ENCODE peak calls at places on chromosomes 7 and 10, in seven cellular contexts. S is sigmoid colon, C is transverse colon, V is adrenal gland, J is A549, I is uterus, Q is HCT116. G is an unnamed sample.
A peak's percentile ranks its signal among the peaks of the same experiment; 100 is the strongest.

GRCh38 chr10:79093658-79094411 is 25.1 kb downstream of the ZMIZ1 start:
- DNase-seq in S (peak; percentile 86), C (peak; percentile 89), V (peak; percentile 88), J (peak; percentile 79), I (peak; percentile 67), Q (no peak), G (peak; percentile 89)

GRCh38 chr7:27575647-27576046 is 87.0 kb downstream of the HIBADH start:
- DNase-seq in S (no peak), C (no peak), V (no peak), J (no peak), I (no peak), Q (no peak), G (no peak)

GRCh38 chr7:101936612-101937231 is 119.3 kb downstream of the CUX1 start:
- DNase-seq in S (peak; percentile 87), C (peak; percentile 71), V (peak; percentile 46), J (no peak), I (peak; percentile 69), Q (no peak), G (no peak)

GRCh38 chr7:153381275-153382119 is 621.9 kb downstream of the ACTR3B start:
- DNase-seq in S (peak; percentile 77), C (peak; percentile 21), V (peak; percentile 16), J (peak; percentile 38), I (peak; percentile 56), Q (no peak), G (no peak)

GRCh38 chr10:17348111-17349008 is 106.0 kb downstream of the ST8SIA6 start:
- DNase-seq in S (peak; percentile 70), C (peak; percentile 23), V (peak; percentile 29), J (peak; percentile 13), I (peak; percentile 64), Q (peak; percentile 83), G (peak; percentile 32)

GRCh38 chr10:80497187-80498038 is 40.3 kb upstream of the SH2D4B start:
- DNase-seq in S (peak; percentile 82), C (peak; percentile 28), V (peak; percentile 40), J (no peak), I (peak; percentile 69), Q (no peak), G (no peak)

GRCh38 chr10:120423350-120424197 is 33.5 kb upstream of the PLPP4 start:
- DNase-seq in S (no peak), C (peak; percentile 38), V (peak; percentile 46), J (peak; percentile 36), I (no peak), Q (peak; percentile 42), G (no peak)

GRCh38 chr7:44079221-44080021 is 2.9 kb downstream of the POLM start:
- DNase-seq in S (no peak), C (no peak), V (no peak), J (no peak), I (no peak), Q (no peak), G (no peak)

GRCh38 chr10:71213127-71213616 is 802 bp downstream of the UNC5B start:
- DNase-seq in S (peak; percentile 84), C (peak; percentile 75), V (peak; percentile 47), J (peak; percentile 75), I (peak; percentile 73), Q (peak; percentile 36), G (peak; percentile 73)

GRCh38 chr7:92633211-92633906 is 43.2 kb upstream of the FAM133B start:
- DNase-seq in S (no peak), C (no peak), V (peak; percentile 62), J (peak; percentile 79), I (peak; percentile 25), Q (peak; percentile 66), G (no peak)

GRCh38 chr7:47653550-47654351 is 71.8 kb upstream of the TNS3 start:
- DNase-seq in S (no peak), C (no peak), V (peak; percentile 61), J (peak; percentile 67), I (no peak), Q (no peak), G (no peak)

GRCh38 chr10:74391786-74392185 is 240.8 kb downstream of the ADK start:
- DNase-seq in S (no peak), C (no peak), V (no peak), J (no peak), I (no peak), Q (no peak), G (no peak)

GRCh38 chr10:95837783-95838182 is 70.0 kb upstream of the CC2D2B start:
- DNase-seq in S (no peak), C (no peak), V (peak; percentile 33), J (no peak), I (no peak), Q (no peak), G (no peak)

GRCh38 chr10:95841711-95842498 is 65.9 kb upstream of the CC2D2B start:
- DNase-seq in S (no peak), C (peak; percentile 44), V (peak; percentile 70), J (peak; percentile 56), I (peak; percentile 55), Q (peak; percentile 50), G (no peak)

GRCh38 chr10:95837368-95837776 is 70.4 kb upstream of the CC2D2B start:
- DNase-seq in S (no peak), C (no peak), V (no peak), J (no peak), I (no peak), Q (no peak), G (no peak)

GRCh38 chr10:95840681-95841080 is 67.1 kb upstream of the CC2D2B start:
- DNase-seq in S (no peak), C (no peak), V (no peak), J (no peak), I (no peak), Q (no peak), G (no peak)

GRCh38 chr10:95840121-95840520 is 67.7 kb upstream of the CC2D2B start:
- DNase-seq in S (no peak), C (no peak), V (no peak), J (no peak), I (no peak), Q (no peak), G (no peak)
- H3K27ac ChIP-seq in S (no peak overlapping the region), C (peak overlapping the region; percentile 30), V (no peak overlapping the region), J (no peak overlapping the region), I (peak overlapping the region; percentile 50), Q (no peak overlapping the region), G (no peak overlapping the region)

GRCh38 chr10:102113261-102113955 is 6.8 kb downstream of the LDB1 start:
- DNase-seq in S (no peak), C (no peak), V (no peak), J (no peak), I (no peak), Q (no peak), G (no peak)

GRCh38 chr10:102113956-102114857 is 6.0 kb downstream of the LDB1 start:
- DNase-seq in S (peak; percentile 75), C (peak; percentile 29), V (peak; percentile 24), J (no peak), I (peak; percentile 39), Q (no peak), G (no peak)

GRCh38 chr10:102117391-102118159 is 2.6 kb downstream of the LDB1 start:
- DNase-seq in S (peak; percentile 95), C (peak; percentile 81), V (peak; percentile 93), J (peak; percentile 53), I (peak; percentile 86), Q (no peak), G (peak; percentile 89)

GRCh38 chr10:102115775-102116174 is 4.4 kb downstream of the LDB1 start:
- DNase-seq in S (no peak), C (no peak), V (no peak), J (no peak), I (no peak), Q (no peak), G (no peak)

DNA sequence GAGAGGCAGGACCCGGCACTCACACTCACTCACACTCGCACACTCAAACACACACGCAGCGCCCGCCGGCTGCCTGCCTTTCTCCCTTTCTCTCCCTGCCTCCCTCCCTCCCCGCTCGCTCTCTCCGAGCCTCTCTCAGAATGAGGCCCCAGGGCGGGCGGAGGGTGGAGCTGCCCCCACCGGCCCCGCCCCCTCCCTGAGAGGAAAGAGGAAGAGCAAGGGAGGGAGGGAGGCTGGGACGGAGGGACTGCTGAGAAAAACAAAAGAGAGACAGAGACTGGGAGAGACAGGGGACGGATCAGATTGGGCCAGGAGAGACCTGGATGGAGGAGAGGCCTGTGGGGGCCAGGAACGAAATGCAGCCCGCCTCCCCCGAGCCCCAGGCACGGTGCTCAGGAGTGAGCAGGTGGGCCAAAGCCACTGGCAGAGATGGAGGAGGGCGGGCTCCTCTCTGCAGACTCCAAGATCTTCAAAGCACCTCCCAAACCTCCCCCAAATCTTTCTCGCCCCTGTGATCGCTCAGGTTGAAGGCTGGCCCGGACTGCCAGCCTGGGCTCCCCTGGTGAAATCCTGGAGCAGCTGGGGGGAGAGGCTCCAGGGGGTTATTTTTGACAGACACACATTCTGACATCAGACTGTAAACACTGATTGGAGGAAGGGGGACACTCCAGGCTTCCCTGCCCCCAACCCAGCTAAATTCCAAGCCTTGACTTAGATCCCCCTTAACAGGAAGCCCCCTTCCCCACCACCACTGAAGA is 5.1 kb downstream of the LDB1 start:
- DNase-seq in S (peak; percentile 94), C (peak; percentile 94), V (peak; percentile 92), J (peak; percentile 73), I (peak; percentile 88), Q (no peak), G (peak; percentile 91)
- TF ChIP-seq POLR2A in S (peak; percentile 61), C (peak; percentile 68), V (peak; percentile 85), J (peak; percentile 95), I (peak; percentile 56), Q (peak; percentile 95), G (peak; percentile 23)

GRCh38 chr10:114709966-114710365 is 51.9 kb upstream of the ABLIM1 start:
- DNase-seq in S (no peak), C (no peak), V (no peak), J (no peak), I (no peak), Q (no peak), G (no peak)

GRCh38 chr10:114711487-114712250 is 53.6 kb upstream of the ABLIM1 start:
- DNase-seq in S (no peak), C (no peak), V (no peak), J (no peak), I (no peak), Q (no peak), G (no peak)

GRCh38 chr10:114708084-114708483 is 50.0 kb upstream of the ABLIM1 start:
- DNase-seq in S (no peak), C (no peak), V (no peak), J (no peak), I (no peak), Q (no peak), G (no peak)

GRCh38 chr10:114706458-114707055 is 48.5 kb upstream of the ABLIM1 start:
- DNase-seq in S (no peak), C (no peak), V (no peak), J (no peak), I (no peak), Q (no peak), G (no peak)

GRCh38 chr10:114708717-114709352 is 50.8 kb upstream of the ABLIM1 start:
- DNase-seq in S (no peak), C (no peak), V (no peak), J (peak; percentile 78), I (no peak), Q (peak; percentile 52), G (no peak)
- H3K27ac ChIP-seq in S (no peak overlapping the region), C (no peak overlapping the region), V (no peak overlapping the region), J (peak overlapping the region; percentile 73), I (peak overlapping the region; percentile 55), Q (no peak overlapping the region), G (no peak overlapping the region)

DNA sequence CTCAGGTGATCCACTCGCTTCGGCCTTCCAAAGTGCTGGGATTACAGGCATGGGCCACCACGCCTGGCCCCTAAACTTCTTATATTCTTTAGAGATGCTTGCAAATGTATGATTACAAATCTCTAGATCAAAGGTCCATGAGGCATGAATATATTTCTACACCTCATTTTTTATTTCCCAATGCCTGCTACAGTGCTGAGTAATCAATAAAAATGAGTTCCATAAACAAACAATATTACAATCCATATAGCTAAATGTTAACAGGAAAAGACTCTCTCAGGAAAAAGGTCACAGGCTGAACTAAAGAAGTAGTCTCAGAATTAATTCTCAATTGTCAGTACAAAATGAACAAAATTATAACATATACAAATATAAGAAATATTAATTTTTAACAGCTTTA is 90.8 kb downstream of the LMBR1 start:
- DNase-seq in S (no peak), C (no peak), V (no peak), J (no peak), I (no peak), Q (no peak), G (no peak)
- TF ChIP-seq POLR2A in S (no peak), C (no peak), V (no peak), J (no peak), I (no peak), Q (no peak), G (no peak)